ENCODE peak calls at places on chromosomes 6 and 20, in six cellular contexts. Q, V, I, W, D and Z are unnamed samples.

GRCh38 chr20:46715292-46715756 is 5.9 kb downstream of the SLC2A10 start:
- DNase-seq in D (no peak), I (peak; percentile 81), W (no peak), Q (peak; percentile 64), V (no peak), Z (no peak)

GRCh38 chr6:112243861-112244415 is 10.4 kb downstream of the LAMA4 start:
- DNase-seq in I (no peak), D (no peak), Q (peak; percentile 52), V (no peak), W (no peak), Z (no peak)

GRCh38 chr6:28252507-28252975 is 472 bp upstream of the ZKSCAN4 start:
- DNase-seq in D (no peak), V (no peak), Q (no peak), I (no peak), W (peak; percentile 34), Z (peak; percentile 7)

GRCh38 chr20:8492182-8492581 is 360.1 kb downstream of the PLCB1 start:
- DNase-seq in I (no peak), W (no peak), Q (no peak), D (no peak), V (no peak), Z (no peak)

GRCh38 chr6:96520851-96521115 is 823 bp upstream of the UFL1 start:
- DNase-seq in I (no peak), D (no peak), Q (no peak), V (no peak), W (no peak), Z (no peak)

GRCh38 chr20:57693002-57693582 is 16.7 kb downstream of the PMEPA1 start:
- DNase-seq in W (no peak), Q (no peak), D (peak; percentile 82), I (no peak), V (no peak), Z (no peak)

GRCh38 chr20:3788685-3789155 is 2.2 kb upstream of the CENPB start:
- DNase-seq in W (no peak), D (no peak), V (no peak), Q (peak; percentile 22), I (peak; percentile 63), Z (no peak)

GRCh38 chr20:49990310-49990720 is 7.5 kb downstream of the SNAI1 start:
- DNase-seq in Q (no peak), D (no peak), W (no peak), I (no peak), V (no peak), Z (no peak)

GRCh38 chr6:62265906-62266305 is 20.1 kb downstream of the KHDRBS2 start:
- DNase-seq in D (no peak), V (no peak), Q (no peak), I (no peak), W (no peak), Z (no peak)

GRCh38 chr6:45900808-45901752 is 114.6 kb downstream of the CLIC5 start:
- DNase-seq in V (no peak), W (no peak), I (no peak), Q (no peak), D (no peak), Z (no peak)

GRCh38 chr6:45773906-45774305 is 241.8 kb downstream of the CLIC5 start:
- DNase-seq in W (no peak), Q (no peak), V (no peak), D (no peak), I (no peak), Z (no peak)

GRCh38 chr20:17749979-17750721 is 50.4 kb downstream of the BANF2 start:
- DNase-seq in W (no peak), V (no peak), I (no peak), D (peak; percentile 68), Q (peak; percentile 87), Z (no peak)

GRCh38 chr20:9211016-9211760 is 142.3 kb downstream of the PLCB4 start:
- DNase-seq in W (peak; percentile 34), D (no peak), I (no peak), Q (no peak), V (no peak), Z (no peak)

GRCh38 chr20:24746351-24746685 is 202.8 kb upstream of the CST7 start:
- DNase-seq in V (no peak), I (peak; percentile 90), W (no peak), D (peak; percentile 66), Q (no peak), Z (peak; percentile 20)

GRCh38 chr6:137799950-137800568 is 67.0 kb upstream of the TNFAIP3 start:
- DNase-seq in I (peak; percentile 54), D (peak; percentile 33), W (peak; percentile 51), Q (no peak), V (peak; percentile 81), Z (peak; percentile 56)

GRCh38 chr6:88238065-88238464 is 71.9 kb upstream of the CNR1 start:
- DNase-seq in Q (no peak), V (no peak), D (no peak), W (no peak), I (peak; percentile 39), Z (no peak)

GRCh38 chr6:169190144-169190584 is 63.5 kb downstream of the THBS2 start:
- DNase-seq in Q (peak; percentile 85), V (no peak), W (no peak), I (no peak), D (peak; percentile 37), Z (no peak)

GRCh38 chr20:63441136-63441776 is 31.2 kb downstream of the KCNQ2 start:
- DNase-seq in Q (no peak), D (no peak), V (peak; percentile 18), I (no peak), W (no peak), Z (no peak)

GRCh38 chr6:120378582-120379220 is 955.6 kb downstream of the TBC1D32 start:
- DNase-seq in I (peak; percentile 42), Q (no peak), V (no peak), W (peak; percentile 19), D (peak; percentile 13), Z (no peak)

GRCh38 chr6:39496951-39497350 is 174.4 kb upstream of the KCNK16 start:
- DNase-seq in W (no peak), Q (no peak), D (peak; percentile 13), I (no peak), V (no peak), Z (no peak)

GRCh38 chr6:110359554-110359953 is 1.4 kb upstream of the METTL24 start:
- DNase-seq in I (no peak), W (no peak), V (no peak), D (no peak), Q (no peak), Z (no peak)

GRCh38 chr6:20861479-20861878 is 327.2 kb downstream of the CDKAL1 start:
- DNase-seq in I (no peak), V (no peak), D (no peak), Q (no peak), W (no peak), Z (no peak)

GRCh38 chr6:97437087-97437486 is 154.1 kb upstream of the MMS22L start:
- DNase-seq in V (no peak), W (peak; percentile 20), Q (no peak), I (peak; percentile 10), D (no peak), Z (no peak)

GRCh38 chr6:52361347-52361944 is 505 bp upstream of the PAQR8 start:
- DNase-seq in W (peak; percentile 29), Q (no peak), V (no peak), I (no peak), D (no peak), Z (no peak)

GRCh38 chr6:33620158-33620583 is 951 bp upstream of the ITPR3 start:
- DNase-seq in D (peak; percentile 66), V (no peak), I (no peak), Q (peak; percentile 69), W (peak; percentile 56), Z (peak; percentile 70)

GRCh38 chr6:24568687-24569086 is 73.9 kb downstream of the ALDH5A1 start:
- DNase-seq in Q (no peak), D (no peak), I (no peak), V (no peak), W (no peak), Z (no peak)

GRCh38 chr6:92459606-92460005 is 959.8 kb downstream of the EPHA7 start:
- DNase-seq in D (no peak), V (no peak), I (no peak), W (no peak), Q (no peak), Z (no peak)

GRCh38 chr6:104969785-104970581 is 13.1 kb downstream of the LIN28B start:
- DNase-seq in I (no peak), Q (no peak), V (no peak), W (no peak), D (no peak), Z (no peak)

GRCh38 chr6:154993710-154994109 is 1.4 kb upstream of the TIAM2 start:
- DNase-seq in V (no peak), W (no peak), D (no peak), Q (no peak), I (no peak), Z (no peak)

DNA sequence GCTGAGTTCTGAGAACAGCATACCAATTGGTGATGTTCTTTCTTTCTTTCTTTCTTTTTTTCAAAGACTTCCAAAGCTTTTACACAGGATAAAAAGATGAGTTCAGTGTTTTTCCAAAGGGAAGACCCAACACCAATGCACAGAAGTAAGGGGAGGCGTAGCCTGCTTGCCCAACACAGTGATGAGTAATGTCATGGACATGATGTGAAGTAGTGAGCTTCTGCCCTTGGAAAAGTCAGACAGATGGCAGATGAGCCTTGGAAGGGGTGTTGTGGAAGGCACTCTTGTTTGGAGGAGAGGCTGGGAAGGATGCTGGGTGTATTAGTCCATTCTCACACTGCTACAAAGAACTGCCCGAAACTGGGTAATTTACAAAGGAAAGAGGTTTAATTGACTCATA is 12.7 kb downstream of the LRP11 start:
- DNase-seq in I (no peak), D (no peak), V (no peak), Q (no peak), W (no peak), Z (no peak)
- H3K4me1 ChIP-seq in I (peaks cover 81% of the 10 kb centered on the region), D (peaks cover 23% of the 10 kb centered on the region), V (peaks cover 4% of the 10 kb centered on the region), Q (peaks cover 37% of the 10 kb centered on the region), W (peaks cover 4% of the 10 kb centered on the region), Z (no peaks in the 10 kb centered on the region)

GRCh38 chr6:36853325-36853724 is 14.1 kb upstream of the CPNE5 start:
- DNase-seq in W (no peak), D (no peak), Q (peak; percentile 63), V (no peak), I (no peak), Z (no peak)
- H3K4me1 ChIP-seq in W (peaks cover 11% of the 10 kb centered on the region), D (peaks cover 20% of the 10 kb centered on the region), Q (peaks cover 36% of the 10 kb centered on the region), V (no peaks in the 10 kb centered on the region), I (no peaks in the 10 kb centered on the region), Z (no peaks in the 10 kb centered on the region)

DNA sequence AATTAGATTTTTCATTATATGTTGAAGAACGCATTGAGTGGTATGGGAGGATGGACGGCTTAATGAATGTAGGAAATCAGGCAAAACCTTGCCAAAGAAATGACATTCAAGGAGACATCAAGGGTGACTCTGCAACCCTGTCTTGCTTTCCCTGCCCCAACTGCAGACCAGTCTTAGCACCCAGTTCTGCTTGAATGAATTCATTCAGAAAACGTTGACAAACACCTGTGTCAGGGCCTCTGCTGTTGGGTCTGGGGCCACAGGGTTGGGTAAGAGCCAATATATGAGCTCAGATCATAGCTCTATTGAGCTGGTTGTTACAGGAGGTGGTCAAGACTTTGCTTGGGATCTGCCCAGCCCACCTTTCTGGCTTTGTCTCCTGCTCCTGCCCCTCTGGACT is 7.7 kb upstream of the ASXL1 start:
- DNase-seq in Q (no peak), W (no peak), D (no peak), I (no peak), V (no peak), Z (no peak)
- H3K4me1 ChIP-seq in Q (no peaks in the 10 kb centered on the region), W (no peaks in the 10 kb centered on the region), D (peaks cover 23% of the 10 kb centered on the region), I (peaks cover 18% of the 10 kb centered on the region), V (no peaks in the 10 kb centered on the region), Z (no peaks in the 10 kb centered on the region)

DNA sequence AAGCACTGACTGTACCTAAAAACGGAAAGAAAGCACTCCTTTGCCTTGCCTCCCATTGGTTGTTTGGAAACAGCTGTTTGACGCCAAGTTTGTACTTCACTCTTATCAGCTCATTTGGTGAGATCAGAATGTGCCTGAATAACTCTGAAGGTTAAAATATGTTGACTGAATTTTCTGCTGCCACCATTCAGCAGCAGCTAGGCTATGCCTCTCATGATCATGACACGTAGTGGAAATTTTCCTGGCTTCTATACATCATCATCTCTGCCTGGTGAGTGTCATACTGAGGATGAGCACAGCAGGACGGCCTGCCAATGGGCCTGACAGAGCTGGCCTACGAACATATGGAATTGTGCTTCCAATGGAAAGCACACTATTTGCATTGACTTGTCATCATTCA is 704.9 kb upstream of the CITED2 start:
- DNase-seq in V (no peak), W (no peak), D (peak; percentile 58), Q (no peak), I (no peak), Z (no peak)
- H3K4me1 ChIP-seq in V (no peaks in the 10 kb centered on the region), W (no peaks in the 10 kb centered on the region), D (peaks cover 29% of the 10 kb centered on the region), Q (peaks cover 10% of the 10 kb centered on the region), I (peaks cover 3% of the 10 kb centered on the region), Z (no peaks in the 10 kb centered on the region)